ENCODE peak calls at places on chromosomes 1 and 21, in five cellular contexts. One of them, this sample, is unnamed.

GRCh38 chr1:43269627-43270375 is at the start of gene TMEM125:
- DNase-seq in ureter: peak
- DNase-seq in stimulated activated CD4-positive, alpha-beta T cell treated with anti-CD3 and anti-CD28 coated beads, Interleukin-1b, Interleukin-23, amount 100 ng/mL, for 24 hours: no peak
- DNase-seq in cardiac muscle cell: no peak
- DNase-seq in H54: no peak
- DNase-seq in this sample: no peak

GRCh38 chr21:42321845-42322244 is 6.6 kb upstream of the TFF3 start:
- DNase-seq in cardiac muscle cell: no peak
- DNase-seq in ureter: peak
- DNase-seq in H54: no peak
- DNase-seq in stimulated activated CD4-positive, alpha-beta T cell treated with anti-CD3 and anti-CD28 coated beads, Interleukin-1b, Interleukin-23, amount 100 ng/mL, for 24 hours: no peak
- DNase-seq in this sample: no peak

GRCh38 chr1:203127672-203128611 is at the start of gene ADORA1:
- DNase-seq in ureter: peak
- DNase-seq in stimulated activated CD4-positive, alpha-beta T cell treated with anti-CD3 and anti-CD28 coated beads, Interleukin-1b, Interleukin-23, amount 100 ng/mL, for 24 hours: no peak
- DNase-seq in H54: peak
- DNase-seq in cardiac muscle cell: peak
- DNase-seq in this sample: no peak

GRCh38 chr1:109769335-109770078 is 5.8 kb upstream of the EPS8L3 start:
- DNase-seq in H54: peak
- DNase-seq in ureter: no peak
- DNase-seq in stimulated activated CD4-positive, alpha-beta T cell treated with anti-CD3 and anti-CD28 coated beads, Interleukin-1b, Interleukin-23, amount 100 ng/mL, for 24 hours: no peak
- DNase-seq in cardiac muscle cell: peak
- DNase-seq in this sample: no peak

GRCh38 chr21:46111857-46112730 is 14.2 kb downstream of the COL6A2 start:
- DNase-seq in H54: no peak
- DNase-seq in ureter: no peak
- DNase-seq in stimulated activated CD4-positive, alpha-beta T cell treated with anti-CD3 and anti-CD28 coated beads, Interleukin-1b, Interleukin-23, amount 100 ng/mL, for 24 hours: no peak
- DNase-seq in cardiac muscle cell: no peak
- DNase-seq in this sample: peak

GRCh38 chr1:18004257-18004656 is 103.3 kb upstream of the IGSF21 start:
- DNase-seq in H54: no peak
- DNase-seq in cardiac muscle cell: no peak
- DNase-seq in stimulated activated CD4-positive, alpha-beta T cell treated with anti-CD3 and anti-CD28 coated beads, Interleukin-1b, Interleukin-23, amount 100 ng/mL, for 24 hours: no peak
- DNase-seq in ureter: no peak
- DNase-seq in this sample: no peak

GRCh38 chr1:223001653-223002634 is 141.1 kb downstream of the TLR5 start:
- DNase-seq in H54: no peak
- DNase-seq in cardiac muscle cell: no peak
- DNase-seq in stimulated activated CD4-positive, alpha-beta T cell treated with anti-CD3 and anti-CD28 coated beads, Interleukin-1b, Interleukin-23, amount 100 ng/mL, for 24 hours: no peak
- DNase-seq in ureter: no peak
- DNase-seq in this sample: no peak

GRCh38 chr1:206021796-206022365 is 1.8 kb downstream of the CTSE start:
- DNase-seq in cardiac muscle cell: peak
- DNase-seq in ureter: no peak
- DNase-seq in stimulated activated CD4-positive, alpha-beta T cell treated with anti-CD3 and anti-CD28 coated beads, Interleukin-1b, Interleukin-23, amount 100 ng/mL, for 24 hours: no peak
- DNase-seq in H54: peak
- DNase-seq in this sample: no peak

GRCh38 chr1:247367786-247368342 is 36.2 kb upstream of the ZNF496 start:
- DNase-seq in ureter: no peak
- DNase-seq in stimulated activated CD4-positive, alpha-beta T cell treated with anti-CD3 and anti-CD28 coated beads, Interleukin-1b, Interleukin-23, amount 100 ng/mL, for 24 hours: no peak
- DNase-seq in cardiac muscle cell: peak
- DNase-seq in H54: no peak
- DNase-seq in this sample: no peak

GRCh38 chr1:26959722-26960624 is at the start of gene KDF1:
- DNase-seq in cardiac muscle cell: no peak
- DNase-seq in ureter: peak
- DNase-seq in H54: no peak
- DNase-seq in stimulated activated CD4-positive, alpha-beta T cell treated with anti-CD3 and anti-CD28 coated beads, Interleukin-1b, Interleukin-23, amount 100 ng/mL, for 24 hours: peak
- DNase-seq in this sample: peak

GRCh38 chr1:23436520-23437354 is 12.2 kb upstream of the TCEA3 start:
- DNase-seq in stimulated activated CD4-positive, alpha-beta T cell treated with anti-CD3 and anti-CD28 coated beads, Interleukin-1b, Interleukin-23, amount 100 ng/mL, for 24 hours: no peak
- DNase-seq in H54: no peak
- DNase-seq in cardiac muscle cell: no peak
- DNase-seq in ureter: no peak
- DNase-seq in this sample: no peak

GRCh38 chr21:46000731-46001641 is 19.4 kb downstream of the COL6A1 start:
- DNase-seq in stimulated activated CD4-positive, alpha-beta T cell treated with anti-CD3 and anti-CD28 coated beads, Interleukin-1b, Interleukin-23, amount 100 ng/mL, for 24 hours: no peak
- DNase-seq in ureter: peak
- DNase-seq in H54: no peak
- DNase-seq in cardiac muscle cell: no peak
- DNase-seq in this sample: peak

GRCh38 chr1:61406467-61406866 is 318.5 kb downstream of the TM2D1 start:
- DNase-seq in H54: no peak
- DNase-seq in ureter: no peak
- DNase-seq in cardiac muscle cell: no peak
- DNase-seq in stimulated activated CD4-positive, alpha-beta T cell treated with anti-CD3 and anti-CD28 coated beads, Interleukin-1b, Interleukin-23, amount 100 ng/mL, for 24 hours: no peak
- DNase-seq in this sample: no peak

GRCh38 chr1:24526940-24527542 is 24.4 kb downstream of the RCAN3 start:
- DNase-seq in H54: no peak
- DNase-seq in stimulated activated CD4-positive, alpha-beta T cell treated with anti-CD3 and anti-CD28 coated beads, Interleukin-1b, Interleukin-23, amount 100 ng/mL, for 24 hours: no peak
- DNase-seq in ureter: no peak
- DNase-seq in cardiac muscle cell: peak
- DNase-seq in this sample: peak

GRCh38 chr1:198530964-198531363 is 9.5 kb downstream of the ATP6V1G3 start:
- DNase-seq in stimulated activated CD4-positive, alpha-beta T cell treated with anti-CD3 and anti-CD28 coated beads, Interleukin-1b, Interleukin-23, amount 100 ng/mL, for 24 hours: no peak
- DNase-seq in H54: no peak
- DNase-seq in cardiac muscle cell: no peak
- DNase-seq in ureter: no peak
- DNase-seq in this sample: no peak